ENCODE peak calls at places on chromosome 10, in five cellular contexts. W, E, D, O and T are unnamed samples.

GRCh38 chr10:24493168-24493567 is 230.5 kb downstream of the ARHGAP21 start:
- DNase-seq in E (no peak), W (no peak), D (no peak), O (no peak), T (no peak)

GRCh38 chr10:118369806-118370205 is 27.7 kb upstream of the FAM204A start:
- DNase-seq in O (no peak), W (no peak), D (no peak), E (no peak), T (no peak)

GRCh38 chr10:115417585-115418265 is 324.6 kb downstream of the ATRNL1 start:
- DNase-seq in E (peak; percentile 33), W (peak; percentile 64), O (no peak), D (no peak), T (peak; percentile 77)

GRCh38 chr10:529831-530230 is 159.6 kb downstream of the DIP2C start:
- DNase-seq in D (no peak), E (no peak), O (no peak), W (no peak), T (no peak)

GRCh38 chr10:18140149-18140956 is at the start of gene CACNB2:
- DNase-seq in D (no peak), O (no peak), E (peak; percentile 85), W (peak; percentile 67), T (peak; percentile 60)

GRCh38 chr10:3672220-3672619 is 112.8 kb downstream of the KLF6 start:
- DNase-seq in W (no peak), D (no peak), O (no peak), E (no peak), T (no peak)

GRCh38 chr10:104330168-104331117 is 7.8 kb downstream of the ITPRIP start:
- DNase-seq in O (no peak), D (no peak), E (no peak), W (no peak), T (no peak)

GRCh38 chr10:111116211-111116610 is 39.4 kb downstream of the ADRA2A start:
- DNase-seq in O (no peak), E (no peak), W (no peak), D (no peak), T (peak; percentile 14)

GRCh38 chr10:77795426-77796055 is 131.0 kb downstream of the DLG5 start:
- DNase-seq in D (no peak), E (no peak), W (no peak), O (no peak), T (no peak)

GRCh38 chr10:69731698-69732097 is 70.0 kb upstream of the COL13A1 start:
- DNase-seq in D (no peak), E (no peak), O (no peak), W (no peak), T (no peak)

GRCh38 chr10:48612241-48612943 is 7.5 kb upstream of the ARHGAP22 start:
- DNase-seq in O (no peak), W (no peak), E (no peak), D (no peak), T (no peak)

GRCh38 chr10:116216676-116217075 is 56.3 kb downstream of the GFRA1 start:
- DNase-seq in E (no peak), O (no peak), D (no peak), W (no peak), T (no peak)

GRCh38 chr10:126247454-126247975 is 140.8 kb downstream of the ADAM12 start:
- DNase-seq in E (peak; percentile 58), O (no peak), W (no peak), D (no peak), T (no peak)

GRCh38 chr10:33134011-33134751 is 176.2 kb upstream of the ITGB1 start:
- DNase-seq in E (peak; percentile 75), W (no peak), D (no peak), O (peak; percentile 57), T (no peak)

GRCh38 chr10:71076473-71077142 is 135.8 kb upstream of the UNC5B start:
- DNase-seq in O (no peak), E (no peak), W (no peak), D (no peak), T (peak; percentile 59)

GRCh38 chr10:116440330-116441030 is 12.8 kb downstream of the PNLIPRP3 start:
- DNase-seq in D (no peak), O (no peak), E (no peak), W (no peak), T (no peak)

GRCh38 chr10:33214174-33214573 is 120.3 kb downstream of the NRP1 start:
- DNase-seq in W (no peak), E (no peak), D (no peak), O (no peak), T (no peak)

GRCh38 chr10:112184052-112184371 is 447 bp upstream of the GPAM start:
- DNase-seq in E (no peak), O (no peak), W (no peak), D (no peak), T (no peak)

GRCh38 chr10:34723746-34724145 is 91.3 kb downstream of the PARD3 start:
- DNase-seq in E (peak; percentile 66), O (no peak), D (no peak), W (no peak), T (no peak)

GRCh38 chr10:45001382-45002148 is 842 bp downstream of the ZNF22 start:
- DNase-seq in E (peak; percentile 88), O (peak; percentile 36), D (peak; percentile 29), W (peak; percentile 73), T (peak; percentile 42)

GRCh38 chr10:97365761-97366351 is 31.3 kb upstream of the FRAT2 start:
- DNase-seq in D (no peak), W (no peak), O (no peak), E (no peak), T (no peak)

DNA sequence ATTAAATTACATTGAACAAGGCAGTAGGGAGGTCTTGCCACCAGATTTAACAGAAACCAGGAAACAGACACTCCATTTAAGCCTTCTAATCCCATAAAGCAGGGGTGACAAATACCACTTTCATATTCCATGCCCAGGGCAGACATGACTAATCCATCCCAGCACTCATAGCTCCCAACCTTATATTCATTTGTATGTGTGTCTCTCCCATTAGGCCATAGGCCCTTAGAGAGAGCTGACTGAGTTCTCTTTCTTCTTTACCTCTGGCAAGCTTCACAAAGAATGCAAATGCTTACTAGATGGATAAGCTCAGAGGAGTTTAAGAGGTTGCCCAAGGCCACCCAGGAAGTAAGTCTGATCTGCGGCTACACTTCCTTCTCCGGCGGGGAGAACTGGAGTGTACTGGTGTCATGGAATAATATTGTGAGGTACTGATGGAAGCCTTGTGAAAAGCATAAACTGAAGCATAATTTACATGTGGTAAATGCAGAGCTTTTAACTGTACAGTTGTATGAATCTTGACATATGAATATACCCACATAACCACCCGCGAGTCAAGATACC is 239.7 kb upstream of the HABP2 start:
- DNase-seq in D (no peak), W (no peak), O (no peak), E (no peak), T (no peak)
- H3K9me3 ChIP-seq in D (no peaks in the 10 kb centered on the region), W (no peaks in the 10 kb centered on the region), O (no peaks in the 10 kb centered on the region), E (no peaks in the 10 kb centered on the region), T (no peaks in the 10 kb centered on the region)

DNA sequence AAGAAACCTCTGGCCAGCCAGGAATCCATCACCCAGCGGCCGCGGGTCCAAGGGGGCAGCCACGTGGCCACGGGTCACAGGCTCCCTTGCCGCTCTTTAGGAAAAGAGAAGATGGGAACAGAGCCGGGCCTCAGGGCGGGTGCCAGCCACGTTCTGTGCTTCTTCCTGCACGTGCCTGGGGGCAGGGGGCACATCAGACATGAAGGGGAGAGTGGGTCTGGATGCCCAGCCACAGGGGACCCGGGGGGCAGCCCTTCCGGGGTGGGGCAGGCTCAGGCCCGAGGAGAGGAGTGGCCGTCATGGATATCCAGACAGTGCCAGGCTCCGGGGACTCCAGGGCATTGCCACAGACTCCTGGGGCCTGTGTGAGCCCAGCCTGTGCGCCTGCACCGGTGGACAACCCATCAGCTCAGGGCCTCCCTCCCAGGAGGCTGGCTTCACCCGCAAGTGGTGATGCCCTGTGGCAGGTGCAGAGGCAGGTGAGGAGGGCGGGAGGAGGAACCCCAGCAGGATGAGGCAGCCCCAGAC is 31.0 kb upstream of the ADGRA1 start:
- DNase-seq in D (no peak), O (no peak), E (no peak), W (no peak), T (no peak)
- H3K9me3 ChIP-seq in D (no peaks in the 10 kb centered on the region), O (no peaks in the 10 kb centered on the region), E (no peaks in the 10 kb centered on the region), W (peaks cover 9% of the 10 kb centered on the region), T (no peaks in the 10 kb centered on the region)

GRCh38 chr10:37732685-37733084 is 124.7 kb downstream of the ZNF248 start:
- DNase-seq in W (no peak), D (no peak), O (no peak), E (no peak), T (no peak)
- H3K9me3 ChIP-seq in W (peaks cover 9% of the 10 kb centered on the region), D (no peaks in the 10 kb centered on the region), O (no peaks in the 10 kb centered on the region), E (peaks cover 2% of the 10 kb centered on the region), T (peaks cover 10% of the 10 kb centered on the region)

GRCh38 chr10:59587083-59587755 is 122.4 kb downstream of the SLC16A9 start:
- DNase-seq in W (no peak), O (no peak), D (no peak), E (no peak), T (no peak)
- H3K9me3 ChIP-seq in W (no peaks in the 10 kb centered on the region), O (no peaks in the 10 kb centered on the region), D (no peaks in the 10 kb centered on the region), E (no peaks in the 10 kb centered on the region), T (no peaks in the 10 kb centered on the region)